ENCODE peak calls at places on chromosomes 5 and 9, in ten cellular contexts. H is AG04450, W is endothelial cell of umbilical vein, D is lower leg skin, Z is omental fat pad, C is A549, S is choroid plexus epithelial cell, K is WTC11, E is vagina, X is OCI-LY7. O is an unnamed sample.

GRCh38 chr5:113183694-113184093 is 207.1 kb downstream of the DCP2 start:
- DNase-seq in S (no peak), X (no peak), Z (no peak), H (no peak), D (no peak), K (no peak), C (no peak), W (no peak), E (no peak), O (no peak)

GRCh38 chr9:9917400-9917799 is 695.4 kb downstream of the PTPRD start:
- DNase-seq in K (no peak), H (no peak), D (no peak), X (no peak), Z (no peak), C (no peak), E (no peak), W (no peak), S (no peak), O (no peak)

GRCh38 chr5:175658299-175659145 is 651 bp downstream of the HRH2 start:
- DNase-seq in C (no peak), E (no peak), K (peak), D (no peak), W (no peak), Z (no peak), X (no peak), H (no peak), S (no peak), O (peak)

GRCh38 chr9:76403352-76403751 is 9.1 kb upstream of the RFK start:
- DNase-seq in K (no peak), C (peak), H (peak), S (peak), W (peak), Z (no peak), D (no peak), E (no peak), X (peak), O (no peak)

GRCh38 chr5:71771191-71771590 is 52.1 kb downstream of the CARTPT start:
- DNase-seq in K (no peak), D (no peak), Z (no peak), E (no peak), C (no peak), W (no peak), S (no peak), H (no peak), X (no peak), O (no peak)

GRCh38 chr5:1423901-1424603 is 21.2 kb downstream of the SLC6A3 start:
- DNase-seq in H (no peak), X (no peak), K (no peak), Z (no peak), W (no peak), S (no peak), C (no peak), E (no peak), D (no peak), O (no peak)

GRCh38 chr9:2181794-2182193 is 166.6 kb downstream of the SMARCA2 start:
- DNase-seq in X (peak), H (no peak), W (peak), S (peak), D (no peak), K (peak), Z (no peak), C (no peak), E (no peak), O (peak)

GRCh38 chr9:130036099-130036498 is 6.9 kb downstream of the FNBP1 start:
- DNase-seq in C (no peak), S (peak), E (no peak), X (no peak), H (no peak), K (no peak), W (peak), D (no peak), Z (no peak), O (no peak)

GRCh38 chr9:37311938-37312730 is 110.4 kb upstream of the GRHPR start:
- DNase-seq in C (no peak), X (no peak), Z (no peak), D (no peak), S (peak), K (no peak), H (peak), E (no peak), W (no peak), O (no peak)

GRCh38 chr5:10760033-10760975 is 730 bp downstream of the DAP start:
- DNase-seq in W (peak), H (no peak), S (peak), K (peak), D (peak), E (no peak), C (peak), X (peak), Z (no peak), O (peak)

GRCh38 chr5:138148811-138149210 is 9.6 kb upstream of the NME5 start:
- DNase-seq in X (no peak), S (peak), W (peak), E (no peak), D (no peak), K (no peak), C (no peak), Z (no peak), H (no peak), O (no peak)

GRCh38 chr9:123925820-123926219 is 4.1 kb downstream of the DENND1A start:
- DNase-seq in Z (no peak), C (no peak), X (no peak), W (no peak), S (no peak), H (no peak), E (no peak), K (no peak), D (no peak), O (no peak)

GRCh38 chr5:180785151-180785781 is 17.3 kb downstream of the MGAT1 start:
- DNase-seq in S (peak), D (no peak), W (peak), H (peak), C (no peak), Z (no peak), X (no peak), K (peak), E (no peak), O (no peak)

GRCh38 chr5:619444-619843 is 7.3 kb downstream of the CEP72 start:
- DNase-seq in S (no peak), X (no peak), K (no peak), H (no peak), D (peak), W (no peak), E (no peak), Z (no peak), C (no peak), O (no peak)

GRCh38 chr5:10874561-10874960 is 113.5 kb upstream of the DAP start:
- DNase-seq in H (no peak), K (no peak), X (no peak), Z (no peak), W (no peak), E (no peak), S (no peak), D (no peak), C (no peak), O (no peak)

GRCh38 chr9:5205071-5205470 is 19.6 kb upstream of the INSL6 start:
- DNase-seq in S (no peak), H (no peak), X (no peak), C (no peak), E (no peak), D (no peak), W (no peak), K (no peak), Z (no peak), O (no peak)

GRCh38 chr5:53407373-53407772 is 73.1 kb upstream of the FST start:
- DNase-seq in X (no peak), S (peak), Z (no peak), K (no peak), E (no peak), H (no peak), W (no peak), C (no peak), D (no peak), O (no peak)

GRCh38 chr5:18992264-18992663 is 995.7 kb downstream of the CDH18 start:
- DNase-seq in Z (no peak), C (no peak), H (no peak), W (no peak), E (no peak), S (no peak), K (no peak), X (no peak), D (no peak), O (no peak)

GRCh38 chr5:7754997-7755596 is 95.8 kb downstream of the CFAP90 start:
- DNase-seq in C (peak), E (no peak), X (peak), S (peak), D (no peak), W (peak), Z (no peak), K (peak), H (no peak), O (peak)

GRCh38 chr5:139845846-139846681 is 50.5 kb downstream of the PSD2 start:
- DNase-seq in S (no peak), W (no peak), X (no peak), D (no peak), K (no peak), C (no peak), H (no peak), E (no peak), Z (no peak), O (no peak)

GRCh38 chr9:90458485-90458884 is 184.1 kb downstream of the DIRAS2 start:
- DNase-seq in S (no peak), X (no peak), Z (no peak), W (no peak), H (no peak), E (no peak), D (no peak), K (peak), C (peak), O (no peak)

GRCh38 chr5:135304352-135305221 is 94.4 kb downstream of the MACROH2A1 start:
- DNase-seq in D (peak), C (no peak), Z (no peak), E (peak), K (no peak), H (no peak), X (no peak), S (peak), W (no peak), O (peak)

GRCh38 chr9:6106576-6107339 is 91.3 kb upstream of the RANBP6 start:
- DNase-seq in E (no peak), K (peak), X (peak), S (peak), C (peak), D (no peak), H (no peak), Z (no peak), W (peak), O (peak)

GRCh38 chr5:64977779-64978178 is 209.0 kb downstream of the CWC27 start:
- DNase-seq in E (peak), X (no peak), K (no peak), Z (no peak), W (no peak), H (no peak), C (no peak), D (no peak), S (no peak), O (no peak)

GRCh38 chr9:137411670-137412380 is 11.1 kb downstream of the EXD3 start:
- DNase-seq in Z (peak), W (peak), X (no peak), E (no peak), D (peak), C (peak), K (no peak), H (peak), S (peak), O (no peak)

GRCh38 chr5:43037929-43038510 is 2.1 kb downstream of the ANXA2R start:
- DNase-seq in S (peak), K (no peak), E (no peak), W (peak), C (no peak), X (peak), Z (no peak), D (no peak), H (no peak), O (no peak)

GRCh38 chr5:157476699-157477408 is 16.8 kb downstream of the NIPAL4 start:
- DNase-seq in E (no peak), S (peak), C (peak), Z (no peak), X (peak), K (peak), H (peak), W (peak), D (no peak), O (peak)

GRCh38 chr5:54217826-54218503 is 92.4 kb downstream of the ARL15 start:
- DNase-seq in S (peak), W (peak), K (no peak), E (no peak), H (peak), X (peak), Z (no peak), D (no peak), C (peak), O (peak)

GRCh38 chr9:98708103-98708932 is 417 bp downstream of the GABBR2 start:
- DNase-seq in C (no peak), D (peak), K (peak), E (no peak), X (no peak), W (peak), Z (no peak), S (no peak), H (no peak), O (no peak)

GRCh38 chr9:124708633-124709032 is 62.5 kb downstream of the NR6A1 start:
- DNase-seq in W (peak), Z (no peak), E (no peak), H (no peak), D (no peak), K (no peak), C (no peak), S (peak), X (no peak), O (no peak)

GRCh38 chr9:104177003-104177611 is 83.0 kb downstream of the SMC2 start:
- DNase-seq in Z (no peak), S (peak), C (no peak), K (no peak), H (no peak), W (peak), D (no peak), X (peak), E (no peak), O (no peak)
- TF ChIP-seq CTCF in Z (no peak), S (peak), C (peak), K (peak), H (no peak), W (peak), D (no peak), X (peak), E (no peak), O (peak)

GRCh38 chr9:16866542-16866941 is 3.9 kb downstream of the BNC2 start:
- DNase-seq in W (no peak), E (no peak), H (no peak), X (no peak), K (no peak), S (peak), Z (no peak), C (no peak), D (no peak), O (no peak)
- TF ChIP-seq CTCF in W (no peak), E (no peak), H (peak), X (no peak), K (no peak), S (no peak), Z (no peak), C (no peak), D (no peak), O (no peak)

GRCh38 chr5:35598707-35599370 is 18.8 kb upstream of the SPEF2 start:
- DNase-seq in X (peak), S (peak), D (no peak), C (no peak), K (peak), Z (no peak), E (no peak), H (no peak), W (no peak), O (no peak)
- TF ChIP-seq CTCF in X (peak), S (peak), D (no peak), C (no peak), K (no peak), Z (no peak), E (no peak), H (no peak), W (no peak), O (no peak)

GRCh38 chr5:35677878-35678277 is 60.2 kb downstream of the SPEF2 start:
- DNase-seq in W (no peak), C (no peak), D (no peak), E (no peak), H (no peak), K (no peak), X (no peak), Z (no peak), S (no peak), O (no peak)
- TF ChIP-seq CTCF in W (no peak), C (no peak), D (no peak), E (no peak), H (no peak), K (no peak), X (no peak), Z (no peak), S (no peak), O (no peak)

GRCh38 chr9:134742822-134743221 is 101.2 kb downstream of the COL5A1 start:
- DNase-seq in X (no peak), E (no peak), S (no peak), D (no peak), W (no peak), C (no peak), K (peak), H (no peak), Z (no peak), O (no peak)
- TF ChIP-seq CTCF in X (peak), E (no peak), S (peak), D (no peak), W (no peak), C (no peak), K (peak), H (no peak), Z (no peak), O (no peak)

DNA sequence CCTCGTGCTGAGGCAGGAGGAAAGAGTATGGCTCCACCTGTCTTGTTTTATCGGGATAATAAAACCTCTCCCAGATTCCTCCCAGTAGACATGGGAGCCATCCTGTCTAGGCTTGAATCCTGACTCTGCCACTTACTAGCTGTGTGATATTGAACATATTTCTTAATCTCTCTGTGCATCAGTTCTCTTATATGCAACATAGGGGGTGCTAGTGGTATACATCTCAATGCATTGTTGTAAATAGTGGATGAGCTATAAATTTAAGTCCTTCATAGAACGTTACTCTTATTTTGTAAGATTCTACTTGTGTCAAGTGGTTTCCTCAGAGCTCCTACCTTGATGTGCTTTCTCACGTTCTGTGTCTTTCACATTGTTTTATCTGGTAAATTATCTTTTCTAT is 417.7 kb upstream of the POU5F2 start:
- DNase-seq in S (no peak), K (no peak), E (no peak), W (no peak), C (no peak), D (no peak), X (no peak), Z (no peak), H (no peak), O (no peak)
- TF ChIP-seq CTCF in S (no peak), K (no peak), E (no peak), W (no peak), C (no peak), D (no peak), X (peak), Z (no peak), H (no peak), O (no peak)

DNA sequence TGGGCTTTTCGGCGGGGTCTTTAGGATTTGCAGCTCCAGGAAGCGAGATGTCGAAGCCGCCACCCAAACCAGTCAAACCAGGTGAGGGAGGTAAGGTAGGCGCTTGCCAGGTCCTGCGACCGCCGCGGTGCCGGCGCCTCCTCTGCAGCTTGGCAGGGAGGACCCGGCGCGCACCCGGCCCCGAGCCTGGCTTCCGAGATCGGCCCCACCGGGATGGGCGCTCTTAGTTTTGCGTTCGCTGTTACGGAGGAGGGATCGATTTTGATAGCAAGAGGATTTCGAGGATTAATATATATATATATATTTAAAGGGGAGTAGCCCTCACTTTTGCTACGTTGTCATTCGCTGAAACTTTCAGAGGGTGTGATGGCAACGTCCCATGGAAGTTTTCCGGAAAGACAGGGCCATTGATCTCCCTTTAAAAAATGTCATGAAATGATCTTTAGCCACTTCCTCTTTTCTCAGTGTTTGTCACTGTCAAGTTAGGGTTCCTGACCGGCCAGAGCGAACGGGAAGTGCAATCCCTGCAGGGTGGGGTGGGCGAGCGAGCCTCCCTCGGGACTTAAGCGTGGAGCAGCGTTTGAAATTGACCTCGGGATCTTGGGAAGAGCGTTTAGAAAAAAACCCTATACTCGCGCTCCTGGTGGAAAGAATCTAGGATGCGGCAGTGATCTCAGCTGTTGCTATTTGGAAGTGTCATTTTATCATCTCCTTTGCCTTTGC is 493 bp downstream of the OSTF1 start:
- DNase-seq in D (peak), E (peak), C (peak), W (peak), H (no peak), K (peak), X (peak), Z (no peak), S (peak), O (peak)
- TF ChIP-seq CTCF in D (no peak), E (peak), C (no peak), W (no peak), H (peak), K (no peak), X (no peak), Z (no peak), S (peak), O (no peak)

GRCh38 chr9:69674112-69674511 is 1.9 kb upstream of the APBA1 start:
- DNase-seq in H (no peak), C (no peak), D (no peak), K (peak), E (no peak), Z (no peak), X (no peak), W (peak), S (no peak), O (no peak)

GRCh38 chr9:69672828-69673640 is 863 bp upstream of the APBA1 start:
- DNase-seq in H (peak), E (no peak), D (peak), W (peak), K (peak), C (peak), Z (peak), X (peak), S (peak), O (peak)

GRCh38 chr9:69671291-69671903 is 774 bp downstream of the APBA1 start:
- DNase-seq in E (no peak), W (no peak), C (no peak), X (no peak), S (no peak), H (no peak), D (peak), Z (no peak), K (no peak), O (no peak)

GRCh38 chr9:69674741-69675438 is 2.7 kb upstream of the APBA1 start:
- DNase-seq in W (peak), X (no peak), S (peak), Z (no peak), C (no peak), E (no peak), D (no peak), H (peak), K (no peak), O (no peak)

DNA sequence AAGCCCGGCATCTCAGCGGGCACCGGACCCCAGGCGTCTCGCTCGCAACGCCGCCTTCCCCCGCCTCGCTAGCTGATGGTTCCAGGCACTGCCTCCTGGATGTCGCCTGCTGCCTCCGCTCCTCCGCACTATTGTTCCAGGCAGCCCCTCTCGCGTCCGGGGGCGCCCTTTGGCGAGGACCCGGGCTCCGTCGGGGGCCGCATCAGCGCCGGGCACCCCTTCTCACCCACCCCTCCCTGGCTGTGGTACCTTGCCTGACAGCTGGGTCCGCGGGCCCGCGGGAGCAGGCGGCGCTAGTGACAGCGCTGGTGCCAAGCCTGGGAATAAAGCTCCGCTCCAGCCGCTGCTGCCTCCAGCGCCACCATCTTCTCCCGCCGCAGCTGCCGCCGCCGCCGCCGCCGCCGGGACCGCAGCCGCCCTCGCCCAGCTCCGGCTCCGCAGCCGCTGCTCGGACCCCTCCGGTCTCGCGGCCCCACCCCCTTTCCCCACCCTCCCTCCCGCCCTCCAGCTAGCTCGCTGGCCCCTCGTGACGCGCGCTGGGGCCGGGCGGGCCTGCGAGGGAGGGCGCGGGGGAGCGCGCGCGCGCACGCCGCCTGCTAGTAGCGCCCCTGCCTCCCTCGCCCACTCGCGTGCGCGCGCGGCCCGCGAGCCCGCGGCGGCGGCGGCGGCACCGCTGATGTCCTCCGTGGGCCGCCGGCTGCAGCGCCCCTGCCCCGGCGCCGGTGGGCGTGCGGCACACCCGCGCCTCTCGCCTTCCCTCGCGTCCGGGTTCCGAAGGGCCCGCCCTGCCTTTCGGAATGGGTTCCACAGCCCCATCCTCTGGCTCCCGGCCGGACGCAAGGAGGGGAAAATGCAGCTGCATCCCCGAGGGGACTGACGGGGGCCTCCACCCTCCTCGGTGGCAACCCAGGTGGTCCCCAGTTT is at the start of gene APBA1:
- DNase-seq in W (peak), D (peak), C (peak), E (no peak), S (peak), K (peak), H (no peak), Z (no peak), X (no peak), O (peak)
- TF ChIP-seq CTCF in W (no peak), D (no peak), C (no peak), E (no peak), S (no peak), K (no peak), H (no peak), Z (no peak), X (no peak), O (no peak)